ENCODE peak calls at places on chromosomes 5 and 9, in four cellular contexts. A, K, N and R are unnamed samples.

GRCh38 chr5:16791036-16791705 is 144.9 kb downstream of the MYO10 start:
- DNase-seq in A (peak), K (peak), N (no peak), R (peak)

GRCh38 chr9:87887151-87887505 is 4.5 kb downstream of the SPATA31E1 start:
- DNase-seq in A (no peak), K (no peak), N (no peak), R (no peak)

GRCh38 chr5:75668988-75669760 is 48.1 kb downstream of the POC5 start:
- DNase-seq in A (peak), K (no peak), N (no peak), R (no peak)

GRCh38 chr9:90142580-90142979 is 500.0 kb downstream of the DIRAS2 start:
- DNase-seq in A (peak), K (no peak), N (peak), R (peak)

GRCh38 chr9:115850548-115851304 is 302.9 kb upstream of the PAPPA start:
- DNase-seq in A (no peak), K (no peak), N (no peak), R (no peak)

GRCh38 chr5:138884554-138884953 is 9.4 kb upstream of the LRRTM2 start:
- DNase-seq in A (no peak), K (no peak), N (peak), R (no peak)

GRCh38 chr9:13586726-13587392 is 307.4 kb upstream of the MPDZ start:
- DNase-seq in A (no peak), K (no peak), N (no peak), R (peak)

GRCh38 chr9:120559546-120559945 is 20.4 kb downstream of the CDK5RAP2 start:
- DNase-seq in A (no peak), K (no peak), N (no peak), R (no peak)

GRCh38 chr5:134143964-134144941 is 29.8 kb downstream of the TCF7 start:
- DNase-seq in A (no peak), K (no peak), N (no peak), R (no peak)

GRCh38 chr9:95854386-95855015 is 21.0 kb upstream of the ERCC6L2 start:
- DNase-seq in A (no peak), K (no peak), N (no peak), R (peak)

GRCh38 chr5:135229679-135230132 is 169.3 kb downstream of the MACROH2A1 start:
- DNase-seq in A (no peak), K (no peak), N (no peak), R (no peak)